ENCODE peak calls at places on chromosomes 16 and 17, in ten cellular contexts. U, R, K, Q, G, T, S, W, N and O are unnamed samples.

GRCh38 chr17:7912927-7913524 is 3.1 kb downstream of the RNF227 start:
- DNase-seq in U (peak), R (peak), K (peak), Q (peak), G (peak), T (peak), S (peak), W (peak), N (no peak), O (peak)

GRCh38 chr17:7234100-7235012 is at the start of gene DVL2:
- DNase-seq in U (peak), R (peak), K (peak), Q (peak), G (peak), T (peak), S (peak), W (peak), N (peak), O (peak)

GRCh38 chr16:89355036-89355435 is 135.3 kb downstream of the ANKRD11 start:
- DNase-seq in U (no peak), R (no peak), K (no peak), Q (no peak), G (no peak), T (no peak), S (no peak), W (no peak), N (no peak), O (no peak)

GRCh38 chr16:69013991-69014390 is 91.5 kb upstream of the HAS3 start:
- DNase-seq in U (no peak), R (no peak), K (no peak), Q (no peak), G (no peak), T (no peak), S (peak), W (peak), N (no peak), O (no peak)

GRCh38 chr16:12546918-12547607 is 256.6 kb downstream of the CPPED1 start:
- DNase-seq in U (no peak), R (no peak), K (no peak), Q (no peak), G (no peak), T (no peak), S (no peak), W (no peak), N (no peak), O (peak)

GRCh38 chr16:70661534-70661917 is 15.2 kb downstream of the IL34 start:
- DNase-seq in U (no peak), R (no peak), K (no peak), Q (no peak), G (no peak), T (no peak), S (no peak), W (no peak), N (no peak), O (no peak)

GRCh38 chr17:3004150-3004801 is 59.1 kb downstream of the OR1D5 start:
- DNase-seq in U (peak), R (peak), K (peak), Q (peak), G (peak), T (no peak), S (peak), W (peak), N (peak), O (peak)

GRCh38 chr17:80260791-80261158 is at the start of gene RNF213:
- DNase-seq in U (peak), R (peak), K (peak), Q (no peak), G (no peak), T (peak), S (peak), W (peak), N (peak), O (peak)

GRCh38 chr16:28053461-28053860 is 10.1 kb downstream of the GSG1L start:
- DNase-seq in U (no peak), R (no peak), K (no peak), Q (no peak), G (no peak), T (no peak), S (no peak), W (no peak), N (no peak), O (no peak)

GRCh38 chr16:55496509-55497145 is 12.2 kb upstream of the LPCAT2 start:
- DNase-seq in U (no peak), R (no peak), K (no peak), Q (no peak), G (no peak), T (no peak), S (no peak), W (no peak), N (no peak), O (no peak)

GRCh38 chr17:31677681-31678080 is 181.4 kb downstream of the COPRS start:
- DNase-seq in U (no peak), R (no peak), K (no peak), Q (no peak), G (no peak), T (no peak), S (no peak), W (no peak), N (no peak), O (no peak)

GRCh38 chr17:14306602-14307001 is 5.7 kb downstream of the HS3ST3B1 start:
- DNase-seq in U (no peak), R (peak), K (peak), Q (no peak), G (no peak), T (no peak), S (no peak), W (peak), N (no peak), O (no peak)

GRCh38 chr17:62968445-62968923 is 2.4 kb downstream of the TANC2 start:
- DNase-seq in U (peak), R (peak), K (peak), Q (peak), G (peak), T (peak), S (peak), W (peak), N (peak), O (peak)

GRCh38 chr17:12998461-12998860 is 19.4 kb downstream of the ELAC2 start:
- DNase-seq in U (no peak), R (no peak), K (no peak), Q (no peak), G (no peak), T (no peak), S (no peak), W (no peak), N (no peak), O (no peak)

GRCh38 chr16:67723151-67723915 is 4.2 kb upstream of the GFOD2 start:
- DNase-seq in U (no peak), R (peak), K (no peak), Q (peak), G (peak), T (no peak), S (no peak), W (peak), N (no peak), O (no peak)

GRCh38 chr16:88121886-88122580 is 170.8 kb downstream of the BANP start:
- DNase-seq in U (no peak), R (no peak), K (no peak), Q (no peak), G (no peak), T (no peak), S (no peak), W (no peak), N (no peak), O (no peak)

DNA sequence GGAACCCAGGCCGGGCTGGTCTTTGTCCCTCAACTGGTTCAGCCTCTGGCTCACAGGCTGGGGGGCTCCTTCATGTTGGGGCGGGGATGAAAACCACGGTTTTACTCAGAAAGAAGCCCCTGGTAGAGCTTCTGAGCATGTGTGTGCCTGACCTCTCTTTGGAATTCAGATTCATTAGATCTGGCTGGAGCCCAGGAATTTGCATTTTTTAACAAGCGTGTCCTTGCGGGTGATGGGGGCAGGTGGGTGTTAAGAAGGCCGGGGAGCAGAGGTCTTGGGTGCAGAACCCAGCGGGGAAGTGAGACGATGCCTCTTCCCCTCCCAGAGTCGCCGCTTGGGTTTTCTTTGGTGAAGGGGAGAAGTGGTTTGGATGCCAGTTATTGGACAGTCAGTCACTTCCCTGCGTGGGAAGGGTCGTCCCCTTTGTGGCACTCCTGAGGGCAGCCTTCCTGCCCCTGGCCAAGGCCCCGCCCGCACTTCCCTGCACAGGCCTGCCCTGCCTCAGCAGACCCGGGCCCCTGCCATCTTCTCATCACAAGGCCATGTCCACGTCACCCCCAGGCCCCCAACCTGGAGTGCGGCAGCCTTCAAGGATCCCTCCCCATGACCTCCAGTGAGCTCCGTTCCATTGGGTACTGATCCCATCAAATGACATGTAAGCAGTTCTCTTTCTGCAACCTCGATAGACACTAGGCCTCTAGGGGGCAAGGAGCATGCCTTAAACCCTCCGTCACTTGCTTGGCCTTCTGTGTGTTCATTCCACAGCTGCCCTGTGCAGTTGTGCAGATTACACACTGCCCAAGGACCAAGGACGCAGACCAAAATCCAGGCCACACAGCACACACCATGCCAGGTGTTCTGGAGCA is 177.7 kb upstream of the CIBAR2 start:
- DNase-seq in U (no peak), R (no peak), K (no peak), Q (no peak), G (no peak), T (no peak), S (no peak), W (no peak), N (no peak), O (no peak)
- TF ChIP-seq CTCF in U (no peak), R (peak), K (peak), Q (no peak), G (no peak), T (peak), S (no peak), W (no peak), N (no peak), O (no peak)

GRCh38 chr16:2173366-2173765 is 17.8 kb downstream of the TRAF7 start:
- DNase-seq in U (no peak), R (no peak), K (no peak), Q (no peak), G (no peak), T (no peak), S (no peak), W (no peak), N (no peak), O (no peak)

GRCh38 chr16:2170080-2170479 is 14.5 kb downstream of the TRAF7 start:
- DNase-seq in U (no peak), R (no peak), K (no peak), Q (no peak), G (no peak), T (no peak), S (no peak), W (no peak), N (no peak), O (no peak)

GRCh38 chr16:2171601-2172178 is 16.1 kb downstream of the TRAF7 start:
- DNase-seq in U (no peak), R (no peak), K (no peak), Q (no peak), G (no peak), T (no peak), S (no peak), W (no peak), N (no peak), O (no peak)

GRCh38 chr16:2172688-2173335 is 17.2 kb downstream of the TRAF7 start:
- DNase-seq in U (no peak), R (no peak), K (no peak), Q (no peak), G (no peak), T (no peak), S (no peak), W (no peak), N (no peak), O (no peak)

DNA sequence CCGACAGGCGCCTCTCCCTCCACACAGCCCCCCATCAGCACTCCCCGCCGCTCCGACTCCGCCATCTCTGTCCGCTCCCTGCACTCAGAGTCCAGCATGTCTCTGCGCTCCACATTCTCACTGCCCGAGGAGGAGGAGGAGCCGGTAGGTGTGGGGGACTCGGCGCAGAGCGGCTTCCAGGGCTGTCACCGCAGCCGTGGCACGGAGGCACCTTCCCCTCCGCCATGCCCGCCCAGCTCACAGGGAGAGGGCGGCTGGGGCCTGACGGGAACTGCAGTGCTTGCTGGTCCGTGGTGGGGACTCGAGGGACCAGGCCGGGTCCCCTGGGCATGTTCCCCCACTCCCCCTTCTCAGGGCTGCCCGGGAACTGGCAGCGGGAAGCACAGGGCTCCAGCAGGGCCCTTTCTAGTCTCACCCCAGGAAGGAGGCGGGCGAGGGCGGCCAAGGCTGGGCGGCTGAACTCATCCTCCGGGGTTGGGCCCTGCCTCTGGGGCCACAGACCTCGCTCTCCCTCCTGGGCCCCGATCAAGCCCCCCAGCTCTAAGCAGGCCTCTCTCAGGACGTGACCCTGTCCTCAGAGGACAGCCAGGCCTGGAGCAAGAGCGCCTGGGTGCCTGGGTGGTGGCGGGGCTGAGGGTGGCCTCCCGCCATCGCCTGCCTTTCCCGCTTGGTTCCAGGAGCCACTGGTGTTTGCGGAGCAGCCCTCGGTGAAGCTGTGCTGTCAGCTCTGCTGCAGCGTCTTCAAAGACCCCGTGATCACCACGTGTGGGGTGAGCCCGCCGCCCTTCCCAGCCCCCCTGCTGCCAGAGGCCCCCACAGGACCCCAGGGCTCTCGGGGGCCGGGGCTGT is 15.2 kb downstream of the TRAF7 start:
- DNase-seq in U (no peak), R (no peak), K (no peak), Q (no peak), G (no peak), T (no peak), S (no peak), W (no peak), N (no peak), O (no peak)
- H3K4me3 ChIP-seq in U (no peak), R (no peak), K (no peak), Q (no peak), G (no peak), T (no peak), S (no peak), W (no peak), N (peak), O (no peak)

GRCh38 chr16:26644912-26645543 is 421.7 kb upstream of the C16orf82 start:
- DNase-seq in U (no peak), R (no peak), K (no peak), Q (no peak), G (no peak), T (no peak), S (no peak), W (no peak), N (no peak), O (no peak)

GRCh38 chr16:26643519-26643918 is 423.2 kb upstream of the C16orf82 start:
- DNase-seq in U (no peak), R (no peak), K (no peak), Q (no peak), G (no peak), T (no peak), S (no peak), W (no peak), N (no peak), O (no peak)

GRCh38 chr16:26648851-26649250 is 417.9 kb upstream of the C16orf82 start:
- DNase-seq in U (no peak), R (no peak), K (no peak), Q (no peak), G (no peak), T (no peak), S (no peak), W (no peak), N (no peak), O (no peak)

GRCh38 chr16:26642047-26642664 is 424.6 kb upstream of the C16orf82 start:
- DNase-seq in U (no peak), R (no peak), K (no peak), Q (no peak), G (no peak), T (peak), S (no peak), W (no peak), N (no peak), O (no peak)

GRCh38 chr16:26645629-26646028 is 421.1 kb upstream of the C16orf82 start:
- DNase-seq in U (peak), R (no peak), K (no peak), Q (no peak), G (no peak), T (peak), S (no peak), W (no peak), N (no peak), O (peak)
- TF ChIP-seq CTCF in U (peak), R (peak), K (no peak), Q (no peak), G (no peak), T (peak), S (no peak), W (peak), N (no peak), O (peak)

DNA sequence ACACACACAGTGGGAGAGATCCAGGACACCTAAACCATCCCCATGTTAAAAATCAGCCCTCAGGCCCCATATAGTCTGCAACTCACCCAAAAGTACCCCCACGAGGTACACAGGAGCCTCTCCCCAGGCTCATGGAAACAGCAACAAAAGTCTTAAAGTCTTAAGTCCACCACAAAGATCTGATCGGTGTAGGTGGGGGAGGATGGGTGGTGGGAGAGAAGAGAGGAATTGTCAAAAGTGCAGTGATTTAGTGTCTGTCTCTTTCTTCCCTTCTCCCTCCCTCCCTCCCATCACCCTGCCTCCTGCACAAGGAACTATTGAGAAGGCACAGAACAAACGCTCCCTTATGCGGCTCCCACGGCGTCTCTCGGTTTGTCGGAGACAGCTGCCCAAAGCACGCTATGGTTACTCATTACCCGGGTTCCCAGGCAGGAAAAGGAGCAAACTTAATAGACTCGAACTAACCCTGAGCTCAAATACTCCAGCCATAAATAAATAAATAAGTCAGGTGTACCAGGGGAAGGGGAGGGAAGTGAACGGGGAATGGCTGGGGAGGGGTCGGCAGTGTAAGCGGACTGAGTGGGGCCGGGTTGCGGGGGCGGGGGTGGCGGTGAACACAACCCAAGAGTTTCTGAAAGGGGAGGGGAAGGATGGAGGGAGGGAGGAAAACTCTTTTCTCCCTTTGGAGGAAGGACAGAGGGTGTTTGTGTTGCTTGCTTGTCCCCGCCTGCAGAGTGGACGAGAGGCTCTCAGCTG is 477.4 kb downstream of the SLC39A11 start:
- DNase-seq in U (no peak), R (peak), K (peak), Q (no peak), G (no peak), T (peak), S (peak), W (peak), N (peak), O (no peak)
- H3K4me3 ChIP-seq in U (no peak), R (no peak), K (no peak), Q (no peak), G (no peak), T (peak), S (no peak), W (no peak), N (no peak), O (no peak)